ENCODE peak calls at places on chromosome 2, in nine cellular contexts. One of them, this sample, is unnamed.

GRCh38 chr2:38178142-38178541 is 102.2 kb upstream of the CYP1B1 start:
- DNase-seq in HTR-8/SVneo: no peak
- DNase-seq in stimulated activated CD4-positive, alpha-beta T cell treated with anti-CD3 and anti-CD28 coated beads, Interleukin-4, amount 100 ng/mL, for 24 hours: no peak
- DNase-seq in skeletal muscle cell: peak
- DNase-seq in NCI-H1694 treated with DMSO at 0.1 percent for 48 hours: no peak
- DNase-seq in posterior vena cava: no peak
- DNase-seq in naive thymus-derived CD4-positive, alpha-beta T cell: no peak
- DNase-seq in GM20000: no peak
- DNase-seq in GM12891: no peak
- DNase-seq in this sample: no peak

GRCh38 chr2:240990726-240991377 is 7.6 kb upstream of the SNED1 start:
- DNase-seq in GM20000: no peak
- DNase-seq in skeletal muscle cell: no peak
- DNase-seq in stimulated activated CD4-positive, alpha-beta T cell treated with anti-CD3 and anti-CD28 coated beads, Interleukin-4, amount 100 ng/mL, for 24 hours: no peak
- DNase-seq in posterior vena cava: no peak
- DNase-seq in GM12891: no peak
- DNase-seq in naive thymus-derived CD4-positive, alpha-beta T cell: no peak
- DNase-seq in NCI-H1694 treated with DMSO at 0.1 percent for 48 hours: no peak
- DNase-seq in HTR-8/SVneo: no peak
- DNase-seq in this sample: no peak

GRCh38 chr2:222897898-222898297 is 37.1 kb downstream of the ACSL3 start:
- DNase-seq in posterior vena cava: no peak
- DNase-seq in NCI-H1694 treated with DMSO at 0.1 percent for 48 hours: no peak
- DNase-seq in HTR-8/SVneo: no peak
- DNase-seq in GM12891: no peak
- DNase-seq in stimulated activated CD4-positive, alpha-beta T cell treated with anti-CD3 and anti-CD28 coated beads, Interleukin-4, amount 100 ng/mL, for 24 hours: no peak
- DNase-seq in naive thymus-derived CD4-positive, alpha-beta T cell: no peak
- DNase-seq in GM20000: no peak
- DNase-seq in skeletal muscle cell: no peak
- DNase-seq in this sample: no peak

GRCh38 chr2:21643180-21643579 is 519.4 kb downstream of the TDRD15 start:
- DNase-seq in skeletal muscle cell: no peak
- DNase-seq in NCI-H1694 treated with DMSO at 0.1 percent for 48 hours: no peak
- DNase-seq in GM12891: no peak
- DNase-seq in stimulated activated CD4-positive, alpha-beta T cell treated with anti-CD3 and anti-CD28 coated beads, Interleukin-4, amount 100 ng/mL, for 24 hours: no peak
- DNase-seq in GM20000: no peak
- DNase-seq in posterior vena cava: no peak
- DNase-seq in naive thymus-derived CD4-positive, alpha-beta T cell: no peak
- DNase-seq in HTR-8/SVneo: peak
- DNase-seq in this sample: no peak

GRCh38 chr2:48865704-48866103 is 110.2 kb upstream of the LHCGR start:
- DNase-seq in GM20000: no peak
- DNase-seq in skeletal muscle cell: no peak
- DNase-seq in stimulated activated CD4-positive, alpha-beta T cell treated with anti-CD3 and anti-CD28 coated beads, Interleukin-4, amount 100 ng/mL, for 24 hours: no peak
- DNase-seq in NCI-H1694 treated with DMSO at 0.1 percent for 48 hours: no peak
- DNase-seq in posterior vena cava: no peak
- DNase-seq in naive thymus-derived CD4-positive, alpha-beta T cell: no peak
- DNase-seq in HTR-8/SVneo: no peak
- DNase-seq in GM12891: no peak
- DNase-seq in this sample: no peak

GRCh38 chr2:224925822-224926124 is 116.5 kb downstream of the DOCK10 start:
- DNase-seq in naive thymus-derived CD4-positive, alpha-beta T cell: no peak
- DNase-seq in GM12891: no peak
- DNase-seq in NCI-H1694 treated with DMSO at 0.1 percent for 48 hours: no peak
- DNase-seq in HTR-8/SVneo: no peak
- DNase-seq in posterior vena cava: no peak
- DNase-seq in skeletal muscle cell: no peak
- DNase-seq in GM20000: no peak
- DNase-seq in stimulated activated CD4-positive, alpha-beta T cell treated with anti-CD3 and anti-CD28 coated beads, Interleukin-4, amount 100 ng/mL, for 24 hours: no peak
- DNase-seq in this sample: no peak

GRCh38 chr2:64485302-64485701 is 31.3 kb downstream of the LGALSL start:
- DNase-seq in stimulated activated CD4-positive, alpha-beta T cell treated with anti-CD3 and anti-CD28 coated beads, Interleukin-4, amount 100 ng/mL, for 24 hours: no peak
- DNase-seq in naive thymus-derived CD4-positive, alpha-beta T cell: no peak
- DNase-seq in GM20000: no peak
- DNase-seq in NCI-H1694 treated with DMSO at 0.1 percent for 48 hours: no peak
- DNase-seq in GM12891: no peak
- DNase-seq in skeletal muscle cell: no peak
- DNase-seq in HTR-8/SVneo: no peak
- DNase-seq in posterior vena cava: no peak
- DNase-seq in this sample: no peak

GRCh38 chr2:67186871-67187270 is 210.3 kb upstream of the ETAA1 start:
- DNase-seq in posterior vena cava: no peak
- DNase-seq in GM12891: no peak
- DNase-seq in NCI-H1694 treated with DMSO at 0.1 percent for 48 hours: no peak
- DNase-seq in skeletal muscle cell: no peak
- DNase-seq in GM20000: no peak
- DNase-seq in naive thymus-derived CD4-positive, alpha-beta T cell: no peak
- DNase-seq in stimulated activated CD4-positive, alpha-beta T cell treated with anti-CD3 and anti-CD28 coated beads, Interleukin-4, amount 100 ng/mL, for 24 hours: no peak
- DNase-seq in HTR-8/SVneo: no peak
- DNase-seq in this sample: no peak

GRCh38 chr2:114661926-114662670 is 219.7 kb downstream of the DPP10 start:
- DNase-seq in naive thymus-derived CD4-positive, alpha-beta T cell: no peak
- DNase-seq in NCI-H1694 treated with DMSO at 0.1 percent for 48 hours: no peak
- DNase-seq in GM20000: no peak
- DNase-seq in GM12891: no peak
- DNase-seq in stimulated activated CD4-positive, alpha-beta T cell treated with anti-CD3 and anti-CD28 coated beads, Interleukin-4, amount 100 ng/mL, for 24 hours: no peak
- DNase-seq in HTR-8/SVneo: no peak
- DNase-seq in posterior vena cava: peak
- DNase-seq in skeletal muscle cell: no peak
- DNase-seq in this sample: no peak

GRCh38 chr2:216606551-216607527 is 26.4 kb upstream of the IGFBP2 start:
- DNase-seq in skeletal muscle cell: no peak
- DNase-seq in NCI-H1694 treated with DMSO at 0.1 percent for 48 hours: no peak
- DNase-seq in naive thymus-derived CD4-positive, alpha-beta T cell: peak
- DNase-seq in posterior vena cava: peak
- DNase-seq in stimulated activated CD4-positive, alpha-beta T cell treated with anti-CD3 and anti-CD28 coated beads, Interleukin-4, amount 100 ng/mL, for 24 hours: peak
- DNase-seq in GM12891: peak
- DNase-seq in HTR-8/SVneo: no peak
- DNase-seq in GM20000: peak
- DNase-seq in this sample: no peak

GRCh38 chr2:188675391-188676011 is 298.7 kb upstream of the COL3A1 start:
- DNase-seq in GM20000: no peak
- DNase-seq in naive thymus-derived CD4-positive, alpha-beta T cell: no peak
- DNase-seq in HTR-8/SVneo: peak
- DNase-seq in stimulated activated CD4-positive, alpha-beta T cell treated with anti-CD3 and anti-CD28 coated beads, Interleukin-4, amount 100 ng/mL, for 24 hours: no peak
- DNase-seq in NCI-H1694 treated with DMSO at 0.1 percent for 48 hours: no peak
- DNase-seq in skeletal muscle cell: peak
- DNase-seq in GM12891: no peak
- DNase-seq in posterior vena cava: no peak
- DNase-seq in this sample: no peak

GRCh38 chr2:167572895-167573294 is 674.5 kb downstream of the STK39 start:
- DNase-seq in GM12891: no peak
- DNase-seq in naive thymus-derived CD4-positive, alpha-beta T cell: no peak
- DNase-seq in GM20000: no peak
- DNase-seq in skeletal muscle cell: no peak
- DNase-seq in HTR-8/SVneo: no peak
- DNase-seq in NCI-H1694 treated with DMSO at 0.1 percent for 48 hours: no peak
- DNase-seq in stimulated activated CD4-positive, alpha-beta T cell treated with anti-CD3 and anti-CD28 coated beads, Interleukin-4, amount 100 ng/mL, for 24 hours: no peak
- DNase-seq in posterior vena cava: no peak
- DNase-seq in this sample: no peak

GRCh38 chr2:176171331-176172006 is 14.4 kb downstream of the HOXD3 start:
- DNase-seq in naive thymus-derived CD4-positive, alpha-beta T cell: no peak
- DNase-seq in GM12891: no peak
- DNase-seq in GM20000: no peak
- DNase-seq in NCI-H1694 treated with DMSO at 0.1 percent for 48 hours: no peak
- DNase-seq in skeletal muscle cell: no peak
- DNase-seq in posterior vena cava: no peak
- DNase-seq in stimulated activated CD4-positive, alpha-beta T cell treated with anti-CD3 and anti-CD28 coated beads, Interleukin-4, amount 100 ng/mL, for 24 hours: no peak
- DNase-seq in HTR-8/SVneo: no peak
- DNase-seq in this sample: no peak

GRCh38 chr2:112893801-112894200 is 17.2 kb upstream of the IL37 start:
- DNase-seq in HTR-8/SVneo: no peak
- DNase-seq in NCI-H1694 treated with DMSO at 0.1 percent for 48 hours: no peak
- DNase-seq in posterior vena cava: no peak
- DNase-seq in stimulated activated CD4-positive, alpha-beta T cell treated with anti-CD3 and anti-CD28 coated beads, Interleukin-4, amount 100 ng/mL, for 24 hours: no peak
- DNase-seq in naive thymus-derived CD4-positive, alpha-beta T cell: no peak
- DNase-seq in skeletal muscle cell: no peak
- DNase-seq in GM20000: no peak
- DNase-seq in GM12891: no peak
- DNase-seq in this sample: no peak

GRCh38 chr2:2189112-2189398 is 142.0 kb downstream of the MYT1L start:
- DNase-seq in stimulated activated CD4-positive, alpha-beta T cell treated with anti-CD3 and anti-CD28 coated beads, Interleukin-4, amount 100 ng/mL, for 24 hours: no peak
- DNase-seq in GM12891: no peak
- DNase-seq in GM20000: no peak
- DNase-seq in skeletal muscle cell: no peak
- DNase-seq in naive thymus-derived CD4-positive, alpha-beta T cell: no peak
- DNase-seq in posterior vena cava: no peak
- DNase-seq in NCI-H1694 treated with DMSO at 0.1 percent for 48 hours: peak
- DNase-seq in HTR-8/SVneo: no peak
- DNase-seq in this sample: no peak

GRCh38 chr2:146734042-146734715 is 1110.7 kb upstream of the ACVR2A start:
- DNase-seq in HTR-8/SVneo: peak
- DNase-seq in NCI-H1694 treated with DMSO at 0.1 percent for 48 hours: peak
- DNase-seq in GM12891: no peak
- DNase-seq in GM20000: peak
- DNase-seq in naive thymus-derived CD4-positive, alpha-beta T cell: no peak
- DNase-seq in posterior vena cava: no peak
- DNase-seq in stimulated activated CD4-positive, alpha-beta T cell treated with anti-CD3 and anti-CD28 coated beads, Interleukin-4, amount 100 ng/mL, for 24 hours: no peak
- DNase-seq in skeletal muscle cell: peak
- DNase-seq in this sample: peak

GRCh38 chr2:174350018-174350417 is 15.3 kb downstream of the SP9 start:
- DNase-seq in skeletal muscle cell: no peak
- DNase-seq in naive thymus-derived CD4-positive, alpha-beta T cell: no peak
- DNase-seq in HTR-8/SVneo: no peak
- DNase-seq in GM20000: peak
- DNase-seq in stimulated activated CD4-positive, alpha-beta T cell treated with anti-CD3 and anti-CD28 coated beads, Interleukin-4, amount 100 ng/mL, for 24 hours: no peak
- DNase-seq in GM12891: no peak
- DNase-seq in posterior vena cava: no peak
- DNase-seq in NCI-H1694 treated with DMSO at 0.1 percent for 48 hours: peak
- DNase-seq in this sample: peak

This sample was measured in MM.1S.